ENCODE peak calls at places on chromosomes 2 and 18, in nine cellular contexts. H is nephron progenitor cell, X is gastrocnemius medialis, T is Calu3, Z is progenitor cell of endocrine pancreas, P is lower lobe of right lung, D is kidney epithelial cell, I is left ventricle myocardium inferior, S is tibial nerve. R is an unnamed sample.

GRCh38 chr2:51620830-51621229 is 588.9 kb upstream of the NRXN1 start:
- DNase-seq in H (no peak), X (no peak), T (no peak), Z (no peak), P (no peak), D (no peak), I (no peak), S (no peak), R (no peak)

GRCh38 chr2:236576978-236577377 is 7.4 kb downstream of the ACKR3 start:
- DNase-seq in H (no peak), X (no peak), T (no peak), Z (no peak), P (no peak), D (no peak), I (no peak), S (no peak), R (no peak)

GRCh38 chr18:77320960-77321559 is 71.4 kb downstream of the GALR1 start:
- DNase-seq in H (no peak), X (peak), T (no peak), Z (no peak), P (no peak), D (no peak), I (no peak), S (no peak), R (no peak)

GRCh38 chr2:72389447-72389846 is 241.8 kb upstream of the CYP26B1 start:
- DNase-seq in H (no peak), X (no peak), T (no peak), Z (no peak), P (no peak), D (no peak), I (no peak), S (no peak), R (no peak)

GRCh38 chr2:240620149-240620731 is 5.0 kb upstream of the GPR35 start:
- DNase-seq in H (no peak), X (peak), T (no peak), Z (no peak), P (peak), D (no peak), I (peak), S (no peak), R (no peak)

GRCh38 chr2:181977661-181978350 is 7.8 kb upstream of the PPP1R1C start:
- DNase-seq in H (no peak), X (no peak), T (no peak), Z (no peak), P (no peak), D (peak), I (no peak), S (no peak), R (no peak)

GRCh38 chr2:189022492-189022891 is 48.3 kb downstream of the COL3A1 start:
- DNase-seq in H (no peak), X (no peak), T (no peak), Z (no peak), P (no peak), D (no peak), I (no peak), S (no peak), R (no peak)

GRCh38 chr18:3449702-3450357 is at the start of gene TGIF1:
- DNase-seq in H (peak), X (peak), T (peak), Z (peak), P (peak), D (no peak), I (peak), S (peak), R (peak)

GRCh38 chr2:32788106-32788505 is 158.6 kb upstream of the LTBP1 start:
- DNase-seq in H (no peak), X (no peak), T (no peak), Z (no peak), P (no peak), D (no peak), I (no peak), S (no peak), R (no peak)

GRCh38 chr2:2484301-2484700 is 153.2 kb upstream of the MYT1L start:
- DNase-seq in H (no peak), X (no peak), T (no peak), Z (no peak), P (no peak), D (no peak), I (no peak), S (no peak), R (no peak)

GRCh38 chr18:79385749-79386341 is 9.9 kb upstream of the NFATC1 start:
- DNase-seq in H (no peak), X (no peak), T (no peak), Z (no peak), P (no peak), D (no peak), I (no peak), S (no peak), R (no peak)

GRCh38 chr2:57890993-57891688 is 155.5 kb upstream of the VRK2 start:
- DNase-seq in H (no peak), X (no peak), T (no peak), Z (no peak), P (no peak), D (no peak), I (no peak), S (no peak), R (no peak)

GRCh38 chr2:47155091-47155876 is at the start of gene STPG4:
- DNase-seq in H (no peak), X (no peak), T (no peak), Z (no peak), P (no peak), D (no peak), I (no peak), S (no peak), R (no peak)

GRCh38 chr2:208122248-208122647 is 2.1 kb downstream of the CRYGD start:
- DNase-seq in H (no peak), X (no peak), T (no peak), Z (no peak), P (no peak), D (no peak), I (no peak), S (no peak), R (no peak)

GRCh38 chr18:44729631-44730101 is 49.0 kb downstream of the SETBP1 start:
- DNase-seq in H (no peak), X (no peak), T (no peak), Z (no peak), P (no peak), D (no peak), I (no peak), S (no peak), R (no peak)

GRCh38 chr18:43314931-43315330 is 37.6 kb upstream of the SYT4 start:
- DNase-seq in H (no peak), X (no peak), T (no peak), Z (no peak), P (no peak), D (no peak), I (no peak), S (no peak), R (no peak)

GRCh38 chr2:18907508-18907907 is 318.1 kb upstream of the NT5C1B start:
- DNase-seq in H (no peak), X (no peak), T (no peak), Z (no peak), P (no peak), D (no peak), I (no peak), S (no peak), R (no peak)

GRCh38 chr2:75523313-75524275 is 37.1 kb downstream of the EVA1A start:
- DNase-seq in H (no peak), X (no peak), T (peak), Z (no peak), P (no peak), D (peak), I (no peak), S (no peak), R (no peak)

GRCh38 chr18:23529597-23529996 is 26.3 kb downstream of the RMC1 start:
- DNase-seq in H (no peak), X (no peak), T (peak), Z (no peak), P (no peak), D (peak), I (no peak), S (no peak), R (no peak)

GRCh38 chr18:10950876-10951630 is 198.3 kb downstream of the PIEZO2 start:
- DNase-seq in H (no peak), X (no peak), T (no peak), Z (no peak), P (no peak), D (no peak), I (no peak), S (no peak), R (no peak)

GRCh38 chr2:141109633-141110032 is 1021.2 kb downstream of the LRP1B start:
- DNase-seq in H (no peak), X (no peak), T (no peak), Z (no peak), P (no peak), D (no peak), I (no peak), S (no peak), R (no peak)

GRCh38 chr2:203909192-203909945 is 27.2 kb upstream of the ICOS start:
- DNase-seq in H (peak), X (no peak), T (peak), Z (no peak), P (no peak), D (no peak), I (no peak), S (no peak), R (no peak)

GRCh38 chr2:127157651-127158460 is 50.9 kb upstream of the BIN1 start:
- DNase-seq in H (peak), X (peak), T (no peak), Z (peak), P (no peak), D (no peak), I (no peak), S (no peak), R (peak)

GRCh38 chr18:34399892-34400291 is 175.2 kb upstream of the NOL4 start:
- DNase-seq in H (no peak), X (no peak), T (no peak), Z (no peak), P (no peak), D (no peak), I (no peak), S (no peak), R (no peak)

GRCh38 chr2:74414913-74415761 is 6.3 kb downstream of the C2orf81 start:
- DNase-seq in H (no peak), X (no peak), T (peak), Z (no peak), P (peak), D (no peak), I (peak), S (peak), R (no peak)

GRCh38 chr2:144511222-144511855 is 8.6 kb downstream of the ZEB2 start:
- DNase-seq in H (no peak), X (no peak), T (no peak), Z (no peak), P (no peak), D (no peak), I (no peak), S (no peak), R (no peak)

GRCh38 chr2:144509001-144509545 is 10.8 kb downstream of the ZEB2 start:
- DNase-seq in H (no peak), X (no peak), T (no peak), Z (no peak), P (no peak), D (no peak), I (no peak), S (no peak), R (no peak)

GRCh38 chr2:144509548-144510205 is 10.2 kb downstream of the ZEB2 start:
- DNase-seq in H (no peak), X (no peak), T (no peak), Z (no peak), P (no peak), D (no peak), I (no peak), S (no peak), R (no peak)

GRCh38 chr2:144511945-144512344 is 8.0 kb downstream of the ZEB2 start:
- DNase-seq in H (no peak), X (no peak), T (no peak), Z (no peak), P (no peak), D (no peak), I (no peak), S (no peak), R (no peak)

DNA sequence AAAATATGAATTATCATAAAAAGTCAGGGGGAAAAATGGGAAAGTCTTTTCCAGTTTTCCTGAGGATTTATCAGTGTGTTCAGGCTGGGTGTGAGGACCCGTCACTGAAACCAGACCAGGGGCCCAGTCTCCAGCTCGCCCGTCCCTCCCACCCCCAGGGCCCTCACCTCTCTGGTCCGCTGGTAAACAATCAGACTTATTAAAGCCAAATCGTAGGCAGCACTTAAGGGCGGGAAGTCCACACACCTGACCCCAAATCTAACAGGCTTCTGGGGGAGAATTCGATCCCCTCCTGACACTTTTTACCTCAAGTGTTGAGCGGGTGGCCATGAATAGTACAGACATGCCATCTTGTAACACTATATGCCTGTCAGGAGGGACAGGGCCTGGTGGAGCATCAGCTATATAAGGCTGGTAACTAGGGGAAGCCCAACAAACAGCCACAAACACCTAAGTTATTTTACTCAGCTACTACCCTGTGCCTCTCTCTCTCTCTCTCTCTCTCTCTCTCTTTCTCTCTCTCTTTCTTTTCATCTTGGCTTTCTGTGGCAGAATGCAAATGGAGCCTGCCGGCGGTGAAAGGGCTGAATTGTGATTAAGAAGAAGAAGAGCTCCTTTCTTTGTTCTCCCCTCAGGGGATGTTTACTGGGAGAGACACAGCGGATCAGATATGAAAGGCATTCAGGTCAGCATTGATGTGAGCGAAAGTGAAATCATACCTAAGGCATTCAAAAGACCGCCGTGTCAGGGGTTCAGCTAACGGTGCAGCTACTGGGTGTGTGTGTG is 9.5 kb downstream of the ZEB2 start:
- DNase-seq in H (no peak), X (peak), T (no peak), Z (no peak), P (no peak), D (no peak), I (no peak), S (no peak), R (no peak)
- TF ChIP-seq CTCF in H (no peak), X (no peak), T (no peak), Z (no peak), P (no peak), D (no peak), I (no peak), S (no peak), R (no peak)

GRCh38 chr2:120740375-120740764 is 4.7 kb downstream of the GLI2 start:
- DNase-seq in H (no peak), X (no peak), T (no peak), Z (no peak), P (no peak), D (no peak), I (no peak), S (no peak), R (no peak)

GRCh38 chr2:120738786-120739771 is 3.4 kb downstream of the GLI2 start:
- DNase-seq in H (no peak), X (no peak), T (no peak), Z (peak), P (no peak), D (no peak), I (no peak), S (no peak), R (no peak)

GRCh38 chr2:120741514-120742448 is 6.1 kb downstream of the GLI2 start:
- DNase-seq in H (peak), X (no peak), T (peak), Z (peak), P (no peak), D (no peak), I (no peak), S (no peak), R (no peak)

GRCh38 chr2:120743657-120744056 is 8.0 kb downstream of the GLI2 start:
- DNase-seq in H (no peak), X (no peak), T (no peak), Z (no peak), P (no peak), D (no peak), I (no peak), S (no peak), R (no peak)

GRCh38 chr2:120740765-120741513 is 5.3 kb downstream of the GLI2 start:
- DNase-seq in H (peak), X (no peak), T (no peak), Z (peak), P (no peak), D (no peak), I (no peak), S (no peak), R (no peak)
- TF ChIP-seq CTCF in H (no peak), X (no peak), T (no peak), Z (peak), P (no peak), D (no peak), I (no peak), S (no peak), R (no peak)

GRCh38 chr2:65351234-65351947 is 81.0 kb downstream of the SPRED2 start:
- DNase-seq in H (no peak), X (no peak), T (no peak), Z (no peak), P (no peak), D (no peak), I (no peak), S (no peak), R (no peak)

GRCh38 chr2:65351948-65352595 is 80.3 kb downstream of the SPRED2 start:
- DNase-seq in H (no peak), X (no peak), T (no peak), Z (no peak), P (no peak), D (no peak), I (no peak), S (no peak), R (no peak)

GRCh38 chr2:65349863-65350262 is 82.5 kb downstream of the SPRED2 start:
- DNase-seq in H (no peak), X (peak), T (peak), Z (no peak), P (peak), D (no peak), I (peak), S (peak), R (peak)

GRCh38 chr2:65353046-65353445 is 79.4 kb downstream of the SPRED2 start:
- DNase-seq in H (no peak), X (no peak), T (no peak), Z (no peak), P (no peak), D (no peak), I (no peak), S (no peak), R (no peak)

DNA sequence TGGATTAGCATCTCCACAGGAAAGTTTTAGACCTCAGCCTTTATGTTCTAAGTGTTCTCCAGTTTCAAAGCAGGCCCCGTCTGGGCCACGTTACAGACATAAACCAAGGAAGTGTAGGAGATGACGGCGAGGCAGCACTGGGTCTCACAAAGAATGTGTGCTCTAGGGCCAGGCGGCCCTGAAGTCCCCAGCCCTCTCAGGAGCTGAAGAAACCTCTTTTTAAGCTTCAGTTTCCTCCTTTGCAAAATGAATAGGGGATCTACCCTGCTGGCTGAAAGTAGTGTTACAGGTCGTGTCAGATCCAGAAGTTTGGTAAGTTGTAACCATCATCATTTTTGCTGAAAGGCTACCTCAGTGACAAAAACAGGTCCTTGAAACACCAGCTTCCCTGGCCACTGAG is 81.7 kb downstream of the SPRED2 start:
- DNase-seq in H (peak), X (no peak), T (no peak), Z (no peak), P (no peak), D (no peak), I (no peak), S (no peak), R (no peak)
- TF ChIP-seq CTCF in H (peak), X (no peak), T (peak), Z (peak), P (no peak), D (peak), I (peak), S (no peak), R (peak)

DNA sequence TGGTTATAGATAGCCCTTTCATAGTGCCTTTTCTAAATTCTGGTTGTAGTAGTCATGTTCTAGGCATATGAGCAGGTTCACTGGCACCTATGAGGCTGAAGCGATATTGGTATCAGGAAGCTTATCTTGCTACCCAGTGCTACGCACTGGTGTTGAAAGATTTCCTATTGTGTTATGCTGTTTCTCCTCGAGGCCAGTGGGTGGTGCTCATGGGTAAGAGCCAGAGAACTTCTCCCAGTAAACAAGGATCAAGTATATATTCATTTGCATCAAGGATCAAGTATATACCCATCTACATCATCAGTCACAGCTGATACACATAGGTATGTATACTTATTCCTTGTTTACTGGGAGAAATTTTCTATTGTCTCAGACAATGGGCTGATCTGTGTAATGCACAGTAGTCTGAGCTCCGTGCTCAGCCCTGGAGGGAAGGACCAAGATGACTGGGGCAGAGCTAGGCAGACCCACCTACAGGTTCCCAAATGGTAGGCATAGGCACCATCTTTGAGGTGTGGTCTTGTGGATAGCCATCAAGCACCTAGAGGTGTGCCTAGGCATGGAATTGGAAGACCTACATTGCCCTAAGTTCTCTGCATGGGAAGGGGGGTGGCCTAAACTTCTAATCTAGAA is 101.2 kb upstream of the GALNT13 start:
- DNase-seq in H (no peak), X (no peak), T (peak), Z (no peak), P (no peak), D (no peak), I (no peak), S (no peak), R (no peak)
- TF ChIP-seq CTCF in H (no peak), X (no peak), T (peak), Z (peak), P (no peak), D (peak), I (no peak), S (no peak), R (no peak)

DNA sequence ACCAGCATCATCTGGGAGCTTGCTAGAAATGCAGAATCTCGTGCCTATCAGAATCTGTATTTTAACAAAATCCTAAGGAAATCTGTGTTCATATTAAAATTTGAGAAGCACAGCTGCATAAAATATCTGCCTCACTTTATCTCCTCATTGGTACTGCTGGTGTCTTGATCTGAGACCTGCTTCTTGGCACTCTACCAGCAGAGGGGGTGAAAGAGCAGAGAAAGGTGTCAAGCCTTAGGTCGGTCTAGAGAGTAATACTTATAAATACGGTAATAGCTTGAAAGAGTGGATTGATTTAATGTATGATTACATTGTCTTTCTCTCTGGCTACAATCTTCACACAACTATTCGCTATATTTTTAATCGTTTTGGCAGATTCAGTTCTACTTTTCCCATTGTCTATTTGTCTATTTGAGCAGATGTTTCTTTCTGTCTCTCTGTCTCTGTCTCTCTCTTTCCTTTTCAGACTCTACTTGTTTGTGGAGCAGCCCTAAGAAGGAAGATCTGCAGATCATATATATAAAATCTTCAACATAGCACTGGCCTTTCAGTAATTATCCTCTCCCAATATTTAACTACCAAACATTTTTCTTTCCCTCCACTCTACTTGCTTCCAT is 1.7 kb upstream of the GCG start:
- DNase-seq in H (peak), X (no peak), T (peak), Z (peak), P (no peak), D (peak), I (no peak), S (peak), R (peak)
- TF ChIP-seq CTCF in H (peak), X (no peak), T (peak), Z (peak), P (peak), D (peak), I (peak), S (peak), R (no peak)

R was measured in mesothelial cell of epicardium.